ENCODE peak calls at places on chromosomes 13 and 19, in four cellular contexts. P is HepG2, H is K562, R is GM12878. M is an unnamed sample.
A peak's percentile ranks its signal among the peaks of the same experiment; 100 is the strongest.

GRCh38 chr13:54187461-54187860 is 1158.8 kb downstream of the OLFM4 start:
- DNase-seq in P (no peak), R (no peak), H (no peak), M (no peak)

GRCh38 chr13:113207890-113208423 is 512 bp downstream of the PCID2 start:
- DNase-seq in P (peak; percentile 26), H (peak; percentile 45), R (no peak), M (peak; percentile 50)

GRCh38 chr13:35378939-35379338 is 97.5 kb downstream of the MAB21L1 start:
- DNase-seq in R (no peak), H (no peak), P (no peak), M (no peak)

GRCh38 chr13:101218484-101218883 is 197.8 kb downstream of the NALCN start:
- DNase-seq in P (no peak), H (no peak), R (no peak), M (no peak)

GRCh38 chr13:72180253-72180952 is 313.4 kb upstream of the DACH1 start:
- DNase-seq in H (no peak), P (no peak), R (no peak), M (no peak)

GRCh38 chr19:974564-975257 is 9.4 kb upstream of the WDR18 start:
- DNase-seq in H (no peak), P (no peak), R (no peak), M (no peak)

GRCh38 chr13:112210401-112210800 is 143.5 kb downstream of the SOX1 start:
- DNase-seq in R (no peak), P (no peak), H (no peak), M (no peak)

GRCh38 chr13:75705395-75705794 is 69.3 kb downstream of the LMO7 start:
- DNase-seq in H (no peak), P (no peak), R (no peak), M (no peak)

GRCh38 chr19:55070755-55071502 is 4.7 kb upstream of the EPS8L1 start:
- DNase-seq in R (no peak), P (no peak), H (peak; percentile 67), M (no peak)

GRCh38 chr13:110187501-110188161 is 119.3 kb downstream of the COL4A1 start:
- DNase-seq in P (no peak), H (no peak), R (no peak), M (no peak)

GRCh38 chr13:87078947-87079795 is 592.0 kb upstream of the SLITRK5 start:
- DNase-seq in H (no peak), P (no peak), R (no peak), M (no peak)

GRCh38 chr13:60986301-60986700 is 429.3 kb downstream of the PCDH20 start:
- DNase-seq in H (no peak), R (no peak), P (no peak), M (no peak)
- TF ChIP-seq SP1 in H (no peak), R (no peak), P (no peak), M (no peak)

GRCh38 chr19:53365899-53366493 is 491 bp downstream of the ZNF525 start:
- DNase-seq in P (peak; percentile 24), R (no peak), H (peak; percentile 15), M (peak; percentile 42)
- TF ChIP-seq ESRRA in P (no peak), R (no peak), H (no peak), M (no peak)

DNA sequence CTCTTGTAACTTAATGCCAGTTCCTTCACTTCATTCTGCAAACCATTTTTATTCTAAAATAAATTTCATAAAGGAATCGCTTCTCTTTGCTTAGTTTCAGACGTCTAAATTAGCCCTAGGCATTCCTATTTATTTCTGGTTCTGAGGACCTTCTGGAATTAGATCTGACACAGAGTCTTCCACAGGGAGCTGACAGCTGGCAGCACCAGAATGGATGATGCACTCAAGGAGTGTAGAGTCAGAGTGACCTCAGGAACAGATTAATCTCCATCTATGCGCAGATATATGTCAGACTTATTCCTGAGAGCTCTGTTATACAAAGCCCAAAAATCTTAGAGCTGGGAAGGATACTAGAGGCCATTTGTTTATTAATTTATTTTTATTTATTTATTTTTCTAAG is 450.7 kb downstream of the HS6ST3 start:
- DNase-seq in P (no peak), R (no peak), H (no peak), M (no peak)
- TF ChIP-seq SP1 in P (no peak), R (no peak), H (no peak), M (no peak)

GRCh38 chr13:34038326-34039068 is 220.5 kb downstream of the RFC3 start:
- DNase-seq in R (peak; percentile 16), H (no peak), P (peak; percentile 77), M (no peak)
- TF ChIP-seq ESRRA in R (no peak), H (no peak), P (no peak), M (no peak)

GRCh38 chr13:31000889-31001288 is 68.4 kb downstream of the TEX26 start:
- DNase-seq in H (no peak), P (no peak), R (no peak), M (no peak)
- TF ChIP-seq SP1 in H (no peak), P (no peak), R (no peak), M (no peak)

GRCh38 chr19:14463747-14464146 is 11.4 kb downstream of the PTGER1 start:
- DNase-seq in H (no peak), R (no peak), P (no peak), M (no peak)
- TF ChIP-seq ESRRA in H (no peak), R (no peak), P (no peak), M (no peak)

GRCh38 chr13:47545206-47545605 is 455.9 kb downstream of the SUCLA2 start:
- DNase-seq in R (no peak), H (no peak), P (no peak), M (no peak)

GRCh38 chr13:47546963-47547345 is 454.1 kb downstream of the SUCLA2 start:
- DNase-seq in R (no peak), H (no peak), P (no peak), M (no peak)

GRCh38 chr13:47545630-47546029 is 455.4 kb downstream of the SUCLA2 start:
- DNase-seq in P (no peak), H (no peak), R (no peak), M (no peak)

GRCh38 chr13:47548294-47548825 is 452.7 kb downstream of the SUCLA2 start:
- DNase-seq in H (no peak), P (no peak), R (no peak), M (no peak)

DNA sequence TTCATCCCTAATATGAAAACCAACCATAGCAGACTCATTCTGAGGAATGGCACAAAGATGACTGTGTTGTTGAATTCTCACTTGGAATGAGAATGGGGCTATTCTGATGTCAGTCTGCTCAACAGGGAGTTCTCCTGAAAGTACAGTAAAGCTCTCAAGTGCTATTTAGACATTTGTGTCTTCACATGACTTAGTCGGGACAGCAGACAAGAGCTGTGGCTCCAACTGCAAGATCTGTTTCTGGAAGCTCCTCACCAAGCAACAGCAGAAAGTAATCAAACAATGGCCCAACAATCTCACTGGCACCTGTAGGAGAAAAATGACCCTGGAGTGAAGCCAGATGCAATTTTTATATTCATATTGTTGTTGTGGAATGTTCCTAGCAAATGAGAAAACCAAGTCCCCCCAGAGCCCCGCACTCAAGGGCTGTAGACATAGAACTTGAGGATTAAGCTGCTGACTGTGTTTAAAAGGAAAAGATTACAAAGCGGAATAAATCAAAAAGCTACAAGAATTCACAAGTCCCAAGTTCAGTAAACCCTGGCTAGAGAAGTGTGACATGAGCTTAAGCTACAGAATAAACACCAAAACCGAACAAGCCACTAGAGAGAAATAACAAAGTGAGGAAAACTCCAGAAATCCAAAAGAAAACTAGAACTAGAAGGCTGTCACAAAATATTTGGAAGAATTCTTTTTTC is 454.7 kb downstream of the SUCLA2 start:
- DNase-seq in P (no peak), R (no peak), H (no peak), M (no peak)
- TF ChIP-seq SP1 in P (no peak), R (no peak), H (no peak), M (no peak)

M was measured in WTC11.